ENCODE peak calls at places on chromosomes 4 and X, in five cellular contexts. One of them, this sample, is unnamed.

GRCh38 chrX:24506082-24506481 is 41.0 kb downstream of the PDK3 start:
- DNase-seq in cardiac muscle cell: no peak
- DNase-seq in fibroblast of lung: no peak
- DNase-seq in posterior cingulate gyrus: no peak
- DNase-seq in substantia nigra: no peak
- DNase-seq in this sample: no peak

GRCh38 chr4:16772366-16772850 is 126.0 kb downstream of the LDB2 start:
- DNase-seq in posterior cingulate gyrus: no peak
- DNase-seq in fibroblast of lung: peak; percentile 85
- DNase-seq in cardiac muscle cell: no peak
- DNase-seq in substantia nigra: no peak
- DNase-seq in this sample: no peak

GRCh38 chrX:53262918-53263394 is 18.4 kb downstream of the IQSEC2 start:
- DNase-seq in substantia nigra: no peak
- DNase-seq in posterior cingulate gyrus: no peak
- DNase-seq in cardiac muscle cell: no peak
- DNase-seq in fibroblast of lung: peak; percentile 53
- DNase-seq in this sample: no peak

GRCh38 chr4:168800926-168801325 is 209.1 kb downstream of the CBR4 start:
- DNase-seq in posterior cingulate gyrus: no peak
- DNase-seq in fibroblast of lung: no peak
- DNase-seq in cardiac muscle cell: no peak
- DNase-seq in substantia nigra: no peak
- DNase-seq in this sample: no peak

GRCh38 chr4:3857316-3857926 is 91.2 kb downstream of the ADRA2C start:
- DNase-seq in fibroblast of lung: no peak
- DNase-seq in posterior cingulate gyrus: peak; percentile 53
- DNase-seq in cardiac muscle cell: no peak
- DNase-seq in substantia nigra: no peak
- DNase-seq in this sample: no peak

GRCh38 chr4:183097251-183098079 is 1.6 kb upstream of the WWC2 start:
- DNase-seq in posterior cingulate gyrus: no peak
- DNase-seq in substantia nigra: no peak
- DNase-seq in fibroblast of lung: peak; percentile 25
- DNase-seq in cardiac muscle cell: no peak
- DNase-seq in this sample: no peak

GRCh38 chr4:127410644-127411043 is 222.1 kb upstream of the INTU start:
- DNase-seq in posterior cingulate gyrus: no peak
- DNase-seq in substantia nigra: no peak
- DNase-seq in cardiac muscle cell: no peak
- DNase-seq in fibroblast of lung: no peak
- DNase-seq in this sample: no peak

GRCh38 chr4:173289351-173289725 is 44.8 kb downstream of the HMGB2 start:
- DNase-seq in posterior cingulate gyrus: no peak
- DNase-seq in substantia nigra: no peak
- DNase-seq in cardiac muscle cell: peak; percentile 5
- DNase-seq in fibroblast of lung: no peak
- DNase-seq in this sample: no peak

GRCh38 chr4:5051210-5051691 is at the start of gene STK32B:
- DNase-seq in cardiac muscle cell: peak; percentile 61
- DNase-seq in fibroblast of lung: peak; percentile 60
- DNase-seq in posterior cingulate gyrus: peak; percentile 92
- DNase-seq in substantia nigra: no peak
- DNase-seq in this sample: no peak

GRCh38 chr4:17468638-17469221 is 43.2 kb downstream of the QDPR start:
- DNase-seq in fibroblast of lung: peak; percentile 66
- DNase-seq in substantia nigra: no peak
- DNase-seq in cardiac muscle cell: peak; percentile 68
- DNase-seq in posterior cingulate gyrus: no peak
- DNase-seq in this sample: no peak

GRCh38 chrX:7074135-7074907 is 73.2 kb upstream of the STS start:
- DNase-seq in cardiac muscle cell: no peak
- DNase-seq in posterior cingulate gyrus: no peak
- DNase-seq in fibroblast of lung: peak; percentile 12
- DNase-seq in substantia nigra: no peak
- DNase-seq in this sample: no peak

GRCh38 chr4:5712517-5712916 is 1.5 kb downstream of the EVC start:
- DNase-seq in posterior cingulate gyrus: no peak
- DNase-seq in substantia nigra: no peak
- DNase-seq in cardiac muscle cell: no peak
- DNase-seq in fibroblast of lung: peak; percentile 37
- DNase-seq in this sample: no peak

GRCh38 chr4:118869808-118870342 is 18.8 kb upstream of the SYNPO2 start:
- DNase-seq in posterior cingulate gyrus: no peak
- DNase-seq in cardiac muscle cell: no peak
- DNase-seq in substantia nigra: no peak
- DNase-seq in fibroblast of lung: peak; percentile 28
- DNase-seq in this sample: no peak

GRCh38 chrX:960821-961220 is 251.6 kb downstream of the CRLF2 start:
- DNase-seq in substantia nigra: no peak
- DNase-seq in fibroblast of lung: no peak
- DNase-seq in cardiac muscle cell: no peak
- DNase-seq in posterior cingulate gyrus: no peak
- DNase-seq in this sample: no peak

GRCh38 chrX:2385224-2385623 is 115.6 kb downstream of the DHRSX start:
- DNase-seq in posterior cingulate gyrus: no peak
- DNase-seq in cardiac muscle cell: no peak
- DNase-seq in substantia nigra: no peak
- DNase-seq in fibroblast of lung: peak; percentile 61
- DNase-seq in this sample: no peak

GRCh38 chr4:8832130-8832930 is 39.3 kb downstream of the HMX1 start:
- DNase-seq in cardiac muscle cell: no peak
- DNase-seq in substantia nigra: no peak
- DNase-seq in posterior cingulate gyrus: peak; percentile 55
- DNase-seq in fibroblast of lung: no peak
- DNase-seq in this sample: no peak

GRCh38 chr4:42641155-42641554 is 15.8 kb downstream of the ATP8A1 start:
- DNase-seq in cardiac muscle cell: no peak
- DNase-seq in posterior cingulate gyrus: no peak
- DNase-seq in substantia nigra: no peak
- DNase-seq in fibroblast of lung: no peak
- DNase-seq in this sample: no peak

GRCh38 chr4:183124228-183124627 is 25.2 kb downstream of the WWC2 start:
- DNase-seq in substantia nigra: no peak
- DNase-seq in cardiac muscle cell: no peak
- DNase-seq in fibroblast of lung: no peak
- DNase-seq in posterior cingulate gyrus: no peak
- DNase-seq in this sample: no peak

GRCh38 chr4:39785031-39785430 is 87.1 kb downstream of the UBE2K start:
- DNase-seq in substantia nigra: no peak
- DNase-seq in posterior cingulate gyrus: no peak
- DNase-seq in fibroblast of lung: no peak
- DNase-seq in cardiac muscle cell: no peak
- DNase-seq in this sample: no peak

GRCh38 chrX:150833454-150834056 is 64.9 kb downstream of the CD99L2 start:
- DNase-seq in cardiac muscle cell: no peak
- DNase-seq in posterior cingulate gyrus: no peak
- DNase-seq in substantia nigra: no peak
- DNase-seq in fibroblast of lung: no peak
- DNase-seq in this sample: no peak